ENCODE peak calls at places on chromosomes 2 and 18, in ten cellular contexts. A, G, Q, Z, M, E, B, W, C and Y are unnamed samples.
A peak's percentile ranks its signal among the peaks of the same experiment; 100 is the strongest.

GRCh38 chr2:156340818-156341481 is 8.4 kb upstream of the NR4A2 start:
- DNase-seq in A (no peak), G (no peak), Q (no peak), Z (no peak), M (no peak), E (no peak), B (no peak), W (peak; percentile 61), C (no peak), Y (no peak)

GRCh38 chr2:198928026-198928425 is 529.7 kb downstream of the SATB2 start:
- DNase-seq in A (no peak), G (no peak), Q (no peak), Z (no peak), M (no peak), E (no peak), B (no peak), W (no peak), C (no peak), Y (no peak)

GRCh38 chr2:170386554-170386953 is 208.6 kb downstream of the MYO3B start:
- DNase-seq in A (no peak), G (no peak), Q (no peak), Z (no peak), M (no peak), E (no peak), B (no peak), W (no peak), C (no peak), Y (no peak)

GRCh38 chr2:226995625-226996041 is 159.8 kb downstream of the RHBDD1 start:
- DNase-seq in A (peak; percentile 1), G (no peak), Q (no peak), Z (peak; percentile 87), M (no peak), E (no peak), B (no peak), W (no peak), C (no peak), Y (no peak)

GRCh38 chr2:121791801-121792221 is 36.4 kb downstream of the TSN start:
- DNase-seq in A (no peak), G (no peak), Q (no peak), Z (no peak), M (no peak), E (no peak), B (no peak), W (no peak), C (no peak), Y (no peak)

GRCh38 chr2:84458436-84459027 is 548 bp downstream of the SUCLG1 start:
- DNase-seq in A (no peak), G (no peak), Q (peak; percentile 3), Z (peak; percentile 12), M (no peak), E (peak; percentile 39), B (no peak), W (no peak), C (no peak), Y (peak; percentile 61)

GRCh38 chr18:45626330-45627203 is 11.3 kb downstream of the SLC14A2 start:
- DNase-seq in A (no peak), G (no peak), Q (no peak), Z (peak; percentile 70), M (no peak), E (no peak), B (no peak), W (no peak), C (no peak), Y (no peak)

GRCh38 chr2:8086342-8086741 is 595.5 kb upstream of the ID2 start:
- DNase-seq in A (no peak), G (no peak), Q (no peak), Z (peak; percentile 12), M (no peak), E (no peak), B (no peak), W (no peak), C (no peak), Y (no peak)

GRCh38 chr2:104834431-104834830 is 19.5 kb upstream of the POU3F3 start:
- DNase-seq in A (no peak), G (no peak), Q (no peak), Z (no peak), M (no peak), E (no peak), B (no peak), W (no peak), C (no peak), Y (no peak)